ENCODE peak calls at places on chromosomes 12 and 14, in ten cellular contexts. D, T, I, N, G, C, U, B, Z and V are unnamed samples.

GRCh38 chr12:68063900-68064590 is 74.8 kb downstream of the IFNG-AS1 start:
- DNase-seq in D (no peak), T (no peak), I (no peak), N (no peak), G (no peak), C (no peak), U (no peak), B (no peak), Z (no peak), V (no peak)

GRCh38 chr14:102927878-102928411 is 5.5 kb downstream of the AMN start:
- DNase-seq in D (no peak), T (no peak), I (no peak), N (no peak), G (no peak), C (no peak), U (no peak), B (no peak), Z (no peak), V (no peak)

GRCh38 chr12:60257063-60257462 is 661.2 kb downstream of the SLC16A7 start:
- DNase-seq in D (no peak), T (no peak), I (no peak), N (peak), G (no peak), C (no peak), U (no peak), B (no peak), Z (no peak), V (peak)

GRCh38 chr12:68376901-68377300 is 44.7 kb upstream of the MDM1 start:
- DNase-seq in D (no peak), T (no peak), I (no peak), N (no peak), G (no peak), C (no peak), U (no peak), B (no peak), Z (no peak), V (no peak)

GRCh38 chr12:38691164-38691563 is 214.2 kb downstream of the CPNE8 start:
- DNase-seq in D (no peak), T (no peak), I (no peak), N (no peak), G (no peak), C (no peak), U (no peak), B (no peak), Z (no peak), V (peak)

GRCh38 chr12:71166280-71166679 is 8.5 kb upstream of the TSPAN8 start:
- DNase-seq in D (no peak), T (no peak), I (no peak), N (no peak), G (no peak), C (no peak), U (no peak), B (no peak), Z (no peak), V (no peak)

GRCh38 chr12:3888654-3889053 is 15.5 kb upstream of the PARP11 start:
- DNase-seq in D (no peak), T (no peak), I (no peak), N (no peak), G (no peak), C (no peak), U (no peak), B (no peak), Z (no peak), V (no peak)

GRCh38 chr12:93336344-93336743 is 41.4 kb upstream of the NUDT4 start:
- DNase-seq in D (no peak), T (no peak), I (no peak), N (no peak), G (peak), C (no peak), U (no peak), B (no peak), Z (no peak), V (no peak)

GRCh38 chr12:3924761-3925160 is 51.6 kb upstream of the PARP11 start:
- DNase-seq in D (no peak), T (no peak), I (no peak), N (no peak), G (no peak), C (no peak), U (no peak), B (no peak), Z (no peak), V (no peak)

GRCh38 chr12:59570134-59570533 is 25.7 kb upstream of the SLC16A7 start:
- DNase-seq in D (no peak), T (no peak), I (no peak), N (no peak), G (peak), C (no peak), U (no peak), B (no peak), Z (no peak), V (no peak)

GRCh38 chr14:53501361-53502320 is 348.5 kb upstream of the DDHD1 start:
- DNase-seq in D (no peak), T (no peak), I (no peak), N (no peak), G (no peak), C (no peak), U (no peak), B (no peak), Z (no peak), V (no peak)

GRCh38 chr14:76701981-76702380 is 59.3 kb upstream of the VASH1 start:
- DNase-seq in D (no peak), T (no peak), I (no peak), N (no peak), G (no peak), C (no peak), U (no peak), B (no peak), Z (no peak), V (no peak)

GRCh38 chr12:46872135-46872534 is 46.3 kb upstream of the SLC38A4 start:
- DNase-seq in D (no peak), T (no peak), I (no peak), N (no peak), G (no peak), C (no peak), U (no peak), B (no peak), Z (no peak), V (no peak)

GRCh38 chr14:69814397-69814796 is 17.4 kb upstream of the SLC10A1 start:
- DNase-seq in D (no peak), T (no peak), I (no peak), N (no peak), G (no peak), C (no peak), U (no peak), B (no peak), Z (no peak), V (no peak)

GRCh38 chr14:92515510-92516343 is 2.1 kb downstream of the RIN3 start:
- DNase-seq in D (no peak), T (no peak), I (no peak), N (no peak), G (no peak), C (no peak), U (no peak), B (no peak), Z (no peak), V (no peak)

GRCh38 chr12:105013892-105014291 is 27.8 kb downstream of the NOPCHAP1 start:
- DNase-seq in D (no peak), T (no peak), I (no peak), N (no peak), G (peak), C (no peak), U (no peak), B (no peak), Z (no peak), V (peak)

GRCh38 chr14:106843951-106844483 is 1317.6 kb downstream of the TMEM121 start:
- DNase-seq in D (peak), T (no peak), I (no peak), N (no peak), G (no peak), C (peak), U (peak), B (peak), Z (peak), V (no peak)

GRCh38 chr14:21090194-21090939 is 8.1 kb downstream of the ZNF219 start:
- DNase-seq in D (no peak), T (no peak), I (peak), N (no peak), G (no peak), C (no peak), U (no peak), B (no peak), Z (no peak), V (no peak)

GRCh38 chr14:63725786-63726185 is 2.1 kb downstream of the SGPP1 start:
- DNase-seq in D (no peak), T (no peak), I (no peak), N (no peak), G (no peak), C (no peak), U (no peak), B (no peak), Z (no peak), V (no peak)

GRCh38 chr12:130830246-130830551 is 8.9 kb downstream of the STX2 start:
- DNase-seq in D (no peak), T (no peak), I (no peak), N (no peak), G (no peak), C (no peak), U (no peak), B (peak), Z (no peak), V (no peak)

GRCh38 chr12:71938728-71939385 is at the start of gene TPH2:
- DNase-seq in D (no peak), T (peak), I (peak), N (peak), G (peak), C (peak), U (peak), B (no peak), Z (peak), V (no peak)

GRCh38 chr14:51335521-51335920 is 95.5 kb downstream of the TMX1 start:
- DNase-seq in D (no peak), T (no peak), I (no peak), N (no peak), G (no peak), C (no peak), U (no peak), B (no peak), Z (no peak), V (no peak)

GRCh38 chr14:103528512-103529382 is at the start of gene TRMT61A:
- DNase-seq in D (peak), T (peak), I (peak), N (peak), G (no peak), C (peak), U (peak), B (peak), Z (peak), V (peak)